ENCODE peak calls at places on chromosome 18, in five cellular contexts. Y is uterus, F is neural crest cell, X is GM12865, T is NCI-H1105 treated with DMSO at 0.1 percent for 48 hours. V is an unnamed sample.
A peak's percentile ranks its signal among the peaks of the same experiment; 100 is the strongest.

GRCh38 chr18:26436176-26437031 is 111.9 kb downstream of the KCTD1 start:
- DNase-seq in Y (no peak), F (no peak), X (no peak), T (no peak), V (no peak)

GRCh38 chr18:48905541-48905940 is 45.2 kb downstream of the SMAD7 start:
- DNase-seq in Y (no peak), F (no peak), X (no peak), T (no peak), V (no peak)

GRCh38 chr18:74645717-74646116 is 48.0 kb downstream of the ZNF407 start:
- DNase-seq in Y (no peak), F (no peak), X (no peak), T (no peak), V (no peak)

GRCh38 chr18:23824235-23824634 is 135.0 kb downstream of the LAMA3 start:
- DNase-seq in Y (no peak), F (no peak), X (no peak), T (peak; percentile 25), V (no peak)

GRCh38 chr18:78641689-78642231 is 337.9 kb upstream of the SALL3 start:
- DNase-seq in Y (no peak), F (no peak), X (no peak), T (no peak), V (no peak)

GRCh38 chr18:26919656-26920055 is 54.1 kb upstream of the AQP4 start:
- DNase-seq in Y (no peak), F (no peak), X (no peak), T (no peak), V (no peak)

GRCh38 chr18:72541871-72542690 is 2.1 kb downstream of the CBLN2 start:
- DNase-seq in Y (no peak), F (peak; percentile 15), X (no peak), T (peak; percentile 63), V (no peak)

GRCh38 chr18:75047240-75047639 is 161.7 kb downstream of the PTGR3 start:
- DNase-seq in Y (no peak), F (no peak), X (no peak), T (no peak), V (no peak)

GRCh38 chr18:77702686-77703085 is 453.0 kb downstream of the GALR1 start:
- DNase-seq in Y (no peak), F (peak; percentile 16), X (peak; percentile 18), T (peak; percentile 49), V (no peak)

GRCh38 chr18:28407681-28408080 is 230.8 kb upstream of the CDH2 start:
- DNase-seq in Y (no peak), F (no peak), X (no peak), T (no peak), V (no peak)

GRCh38 chr18:35055105-35055504 is 13.9 kb downstream of the MAPRE2 start:
- DNase-seq in Y (no peak), F (no peak), X (no peak), T (no peak), V (no peak)

GRCh38 chr18:59923539-59924196 is 23.9 kb downstream of the PMAIP1 start:
- DNase-seq in Y (no peak), F (no peak), X (peak; percentile 87), T (no peak), V (no peak)

GRCh38 chr18:23585007-23585871 is 1.1 kb downstream of the NPC1 start:
- DNase-seq in Y (peak; percentile 25), F (no peak), X (peak; percentile 40), T (peak; percentile 11), V (no peak)

GRCh38 chr18:14221689-14222088 is 89.5 kb upstream of the ZNF519 start:
- DNase-seq in Y (no peak), F (no peak), X (no peak), T (no peak), V (no peak)

GRCh38 chr18:31551883-31552282 is 39.8 kb upstream of the TTR start:
- DNase-seq in Y (no peak), F (no peak), X (no peak), T (no peak), V (no peak)

GRCh38 chr18:72762505-72763122 is 105.2 kb downstream of the NETO1 start:
- DNase-seq in Y (no peak), F (peak; percentile 4), X (peak; percentile 62), T (peak; percentile 64), V (no peak)

GRCh38 chr18:49668583-49669290 is 106.9 kb downstream of the LIPG start:
- DNase-seq in Y (peak; percentile 38), F (no peak), X (no peak), T (peak; percentile 53), V (no peak)

GRCh38 chr18:49023281-49023937 is 72.6 kb upstream of the SMAD7 start:
- DNase-seq in Y (no peak), F (no peak), X (peak; percentile 30), T (no peak), V (no peak)

GRCh38 chr18:10299686-10300085 is 154.7 kb upstream of the APCDD1 start:
- DNase-seq in Y (no peak), F (no peak), X (no peak), T (no peak), V (no peak)

GRCh38 chr18:37577051-37577611 is 11.5 kb upstream of the CELF4 start:
- DNase-seq in Y (no peak), F (no peak), X (no peak), T (no peak), V (no peak)

GRCh38 chr18:12315481-12315880 is 7.4 kb downstream of the TUBB6 start:
- DNase-seq in Y (no peak), F (no peak), X (no peak), T (no peak), V (no peak)

GRCh38 chr18:37489011-37489410 is 76.6 kb downstream of the CELF4 start:
- DNase-seq in Y (no peak), F (no peak), X (no peak), T (no peak), V (no peak)

GRCh38 chr18:59218018-59218417 is 1.9 kb upstream of the GRP start:
- DNase-seq in Y (no peak), F (no peak), X (no peak), T (no peak), V (no peak)

GRCh38 chr18:32261003-32261402 is 71.2 kb downstream of the MEP1B start:
- DNase-seq in Y (no peak), F (no peak), X (no peak), T (no peak), V (no peak)

GRCh38 chr18:7221424-7222155 is 9.3 kb upstream of the LRRC30 start:
- DNase-seq in Y (no peak), F (peak; percentile 52), X (peak; percentile 47), T (peak; percentile 65), V (no peak)

GRCh38 chr18:8354304-8354703 is 254.9 kb upstream of the RAB12 start:
- DNase-seq in Y (no peak), F (no peak), X (no peak), T (no peak), V (no peak)

GRCh38 chr18:3449702-3450357 is at the start of gene TGIF1:
- DNase-seq in Y (peak; percentile 84), F (peak; percentile 59), X (no peak), T (peak; percentile 40), V (peak; percentile 21)

GRCh38 chr18:44048846-44049245 is 631.8 kb upstream of the SETBP1 start:
- DNase-seq in Y (no peak), F (no peak), X (no peak), T (no peak), V (no peak)

GRCh38 chr18:10783941-10784340 is 258.1 kb downstream of the NAPG start:
- DNase-seq in Y (no peak), F (no peak), X (no peak), T (no peak), V (no peak)

GRCh38 chr18:26549103-26549485 is 741 bp upstream of the KCTD1 start:
- DNase-seq in Y (no peak), F (peak; percentile 22), X (peak; percentile 58), T (peak; percentile 50), V (no peak)

GRCh38 chr18:80157708-80158343 is 48.8 kb downstream of the ADNP2 start:
- DNase-seq in Y (peak; percentile 80), F (peak; percentile 75), X (peak; percentile 82), T (peak; percentile 53), V (peak; percentile 50)

GRCh38 chr18:49094979-49095632 is 144.3 kb upstream of the SMAD7 start:
- DNase-seq in Y (no peak), F (no peak), X (no peak), T (no peak), V (no peak)

GRCh38 chr18:69002233-69002632 is 204.4 kb downstream of the CCDC102B start:
- DNase-seq in Y (no peak), F (no peak), X (no peak), T (no peak), V (no peak)

GRCh38 chr18:76448262-76449109 is 46.6 kb downstream of the ZNF516 start:
- DNase-seq in Y (no peak), F (no peak), X (no peak), T (no peak), V (no peak)

GRCh38 chr18:79935499-79935898 is 16.0 kb downstream of the SLC66A2 start:
- DNase-seq in Y (no peak), F (no peak), X (no peak), T (no peak), V (no peak)

GRCh38 chr18:23943104-23943503 is 71.5 kb upstream of the TTC39C start:
- DNase-seq in Y (no peak), F (no peak), X (peak; percentile 93), T (no peak), V (no peak)

GRCh38 chr18:43115076-43116035 is at the start of gene RIT2:
- DNase-seq in Y (no peak), F (no peak), X (no peak), T (no peak), V (no peak)

GRCh38 chr18:22545091-22545795 is 127.5 kb upstream of the CTAGE1 start:
- DNase-seq in Y (peak; percentile 59), F (no peak), X (no peak), T (no peak), V (no peak)